ENCODE peak calls at places on chromosomes 2 and 18, in ten cellular contexts. A, S, C, Y, I, P, R, W, L and O are unnamed samples.

GRCh38 chr2:27003857-27004256 is 28.9 kb upstream of the TMEM214 start:
- DNase-seq in P (no peak), R (no peak), I (peak), C (no peak), L (no peak), S (peak), W (no peak), A (no peak), Y (no peak), O (no peak)

GRCh38 chr2:96082211-96083063 is 33.9 kb downstream of the ADRA2B start:
- DNase-seq in I (no peak), L (no peak), Y (no peak), W (no peak), C (no peak), A (no peak), P (no peak), S (no peak), R (no peak), O (no peak)

GRCh38 chr18:57802166-57802868 is 798 bp downstream of the ATP8B1 start:
- DNase-seq in S (no peak), A (no peak), Y (no peak), C (no peak), L (no peak), I (no peak), W (peak), R (peak), P (no peak), O (no peak)

GRCh38 chr2:100903534-100904258 is 83.8 kb downstream of the NPAS2 start:
- DNase-seq in C (peak), W (no peak), A (no peak), S (no peak), P (no peak), L (no peak), R (no peak), I (no peak), Y (peak), O (no peak)

GRCh38 chr2:120397362-120397811 is 51.5 kb downstream of the INHBB start:
- DNase-seq in I (no peak), C (peak), R (no peak), Y (peak), L (no peak), P (peak), S (no peak), A (no peak), W (no peak), O (no peak)

GRCh38 chr2:222423632-222424280 is 587 bp upstream of the SGPP2 start:
- DNase-seq in Y (peak), S (peak), L (no peak), P (no peak), W (peak), I (no peak), A (no peak), C (no peak), R (no peak), O (no peak)

GRCh38 chr2:9950521-9951271 is 797 bp upstream of the GRHL1 start:
- DNase-seq in L (peak), W (peak), C (no peak), A (no peak), R (peak), P (peak), Y (peak), S (no peak), I (no peak), O (no peak)

GRCh38 chr2:5546176-5546575 is 146.0 kb upstream of the SOX11 start:
- DNase-seq in P (no peak), Y (no peak), S (no peak), A (no peak), I (no peak), C (no peak), L (no peak), R (no peak), W (no peak), O (no peak)

GRCh38 chr18:40121001-40121400 is 1834.0 kb upstream of the PIK3C3 start:
- DNase-seq in P (no peak), C (no peak), R (peak), L (no peak), Y (no peak), I (no peak), A (no peak), S (no peak), W (no peak), O (no peak)

GRCh38 chr2:47354013-47354816 is 48.7 kb upstream of the MSH2 start:
- DNase-seq in L (peak), P (no peak), A (no peak), R (no peak), S (peak), C (peak), W (no peak), Y (peak), I (peak), O (no peak)

GRCh38 chr2:170142502-170142901 is 35.4 kb upstream of the MYO3B start:
- DNase-seq in I (no peak), C (no peak), A (no peak), P (no peak), R (no peak), W (no peak), L (no peak), Y (no peak), S (no peak), O (no peak)

GRCh38 chr2:214180686-214181085 is 230.2 kb upstream of the VWC2L start:
- DNase-seq in C (no peak), L (no peak), R (no peak), W (no peak), A (no peak), S (no peak), P (no peak), I (no peak), Y (no peak), O (no peak)

GRCh38 chr18:73254564-73254963 is 386.8 kb upstream of the NETO1 start:
- DNase-seq in R (no peak), S (no peak), C (no peak), A (no peak), I (no peak), P (no peak), W (no peak), L (no peak), Y (no peak), O (no peak)

GRCh38 chr2:105102963-105103421 is 65.1 kb downstream of the MRPS9 start:
- DNase-seq in A (no peak), W (no peak), C (peak), Y (no peak), R (no peak), P (no peak), L (no peak), I (peak), S (peak), O (peak)

GRCh38 chr2:2646312-2647051 is 315.4 kb upstream of the MYT1L start:
- DNase-seq in C (no peak), A (no peak), L (no peak), I (no peak), S (no peak), W (no peak), R (no peak), Y (no peak), P (no peak), O (no peak)

GRCh38 chr2:222743263-222743865 is 71.9 kb downstream of the MOGAT1 start:
- DNase-seq in C (no peak), S (no peak), W (no peak), L (no peak), I (peak), P (no peak), A (no peak), Y (no peak), R (peak), O (no peak)

GRCh38 chr2:64081046-64081445 is 61.8 kb upstream of the VPS54 start:
- DNase-seq in S (no peak), Y (no peak), C (no peak), L (no peak), P (no peak), I (no peak), A (no peak), R (no peak), W (no peak), O (no peak)

GRCh38 chr18:62612246-62612645 is 89.4 kb downstream of the ZCCHC2 start:
- DNase-seq in A (no peak), S (no peak), R (no peak), Y (no peak), W (no peak), P (no peak), L (no peak), I (no peak), C (no peak), O (no peak)

GRCh38 chr2:236516708-236517107 is 52.9 kb upstream of the ACKR3 start:
- DNase-seq in W (no peak), I (no peak), A (no peak), C (no peak), L (no peak), S (no peak), Y (no peak), P (no peak), R (no peak), O (no peak)

GRCh38 chr2:129302106-129302505 is 677.4 kb upstream of the RAB6C start:
- DNase-seq in A (no peak), R (no peak), Y (no peak), S (no peak), P (no peak), L (no peak), I (no peak), C (no peak), W (no peak), O (no peak)

GRCh38 chr2:88227446-88227845 is 57.3 kb downstream of the THNSL2 start:
- DNase-seq in A (no peak), L (no peak), I (no peak), Y (no peak), S (no peak), C (no peak), P (no peak), W (no peak), R (no peak), O (no peak)

GRCh38 chr2:174617120-174617519 is 19.5 kb upstream of the WIPF1 start:
- DNase-seq in C (no peak), R (no peak), L (no peak), I (peak), S (peak), W (no peak), Y (no peak), P (peak), A (no peak), O (no peak)

GRCh38 chr18:42330296-42330695 is 375.3 kb downstream of the PIK3C3 start:
- DNase-seq in P (no peak), Y (no peak), A (no peak), S (peak), R (no peak), W (no peak), I (no peak), L (no peak), C (no peak), O (no peak)

GRCh38 chr18:24108621-24109020 is 30.2 kb upstream of the CABYR start:
- DNase-seq in I (no peak), W (no peak), P (no peak), R (no peak), Y (no peak), S (no peak), L (no peak), A (no peak), C (no peak), O (no peak)

GRCh38 chr2:86336350-86337234 is 834 bp downstream of the REEP1 start:
- DNase-seq in R (no peak), L (no peak), A (no peak), Y (peak), W (peak), S (no peak), I (no peak), P (peak), C (no peak), O (no peak)

GRCh38 chr2:220847587-220847986 is 724.5 kb downstream of the EPHA4 start:
- DNase-seq in I (peak), C (peak), A (peak), R (no peak), P (no peak), L (no peak), W (no peak), S (peak), Y (peak), O (peak)

GRCh38 chr18:28511421-28511821 is 334.5 kb upstream of the CDH2 start:
- DNase-seq in C (no peak), P (no peak), A (no peak), L (no peak), I (peak), Y (no peak), W (no peak), S (peak), R (no peak), O (no peak)

GRCh38 chr18:38575023-38575422 is 1009.4 kb upstream of the CELF4 start:
- DNase-seq in A (no peak), W (no peak), I (no peak), S (no peak), Y (no peak), C (no peak), P (no peak), R (no peak), L (no peak), O (no peak)

GRCh38 chr2:143611336-143611735 is 482.1 kb downstream of the ARHGAP15 start:
- DNase-seq in S (no peak), W (no peak), A (no peak), L (no peak), R (no peak), Y (no peak), I (no peak), C (no peak), P (no peak), O (no peak)

GRCh38 chr2:145277922-145278321 is 758.0 kb upstream of the ZEB2 start:
- DNase-seq in L (no peak), A (no peak), W (no peak), S (peak), Y (no peak), P (no peak), C (no peak), R (no peak), I (no peak), O (no peak)

GRCh38 chr18:46073474-46074331 is 1.6 kb upstream of the PSTPIP2 start:
- DNase-seq in S (peak), I (peak), Y (peak), P (no peak), A (peak), R (peak), C (peak), L (no peak), W (no peak), O (peak)

GRCh38 chr2:110657721-110658305 is 20.1 kb downstream of the BUB1 start:
- DNase-seq in Y (peak), I (no peak), L (no peak), P (no peak), R (no peak), A (no peak), W (no peak), S (no peak), C (no peak), O (no peak)

GRCh38 chr2:747774-748351 is 70.7 kb upstream of the TMEM18 start:
- DNase-seq in A (no peak), P (no peak), Y (no peak), C (no peak), S (no peak), R (no peak), I (no peak), L (no peak), W (no peak), O (no peak)

GRCh38 chr2:26696352-26696816 is 3.9 kb downstream of the KCNK3 start:
- DNase-seq in I (peak), S (peak), C (peak), L (no peak), Y (peak), W (no peak), P (no peak), A (peak), R (no peak), O (no peak)

GRCh38 chr2:12507295-12507694 is 209.4 kb upstream of the TRIB2 start:
- DNase-seq in R (no peak), Y (no peak), P (no peak), W (peak), L (no peak), I (peak), S (no peak), C (peak), A (no peak), O (peak)

GRCh38 chr18:6382968-6383367 is 31.7 kb downstream of the L3MBTL4 start:
- DNase-seq in I (no peak), Y (no peak), C (no peak), A (no peak), S (no peak), R (no peak), W (no peak), P (no peak), L (no peak), O (no peak)

GRCh38 chr18:59987102-59987501 is 87.3 kb downstream of the PMAIP1 start:
- DNase-seq in P (no peak), Y (no peak), C (no peak), I (no peak), S (no peak), A (no peak), R (no peak), L (no peak), W (no peak), O (no peak)

GRCh38 chr2:29014811-29015414 is 33.8 kb downstream of the TOGARAM2 start:
- DNase-seq in L (no peak), A (no peak), S (peak), Y (no peak), R (no peak), I (peak), P (no peak), W (peak), C (no peak), O (no peak)

GRCh38 chr2:41727152-41727551 is 320.7 kb upstream of the PKDCC start:
- DNase-seq in R (no peak), P (no peak), L (no peak), C (no peak), Y (no peak), A (no peak), W (no peak), S (no peak), I (no peak), O (no peak)

GRCh38 chr2:41727711-41728110 is 320.1 kb upstream of the PKDCC start:
- DNase-seq in R (no peak), C (no peak), P (no peak), I (no peak), Y (no peak), A (no peak), L (no peak), S (no peak), W (no peak), O (no peak)

GRCh38 chr2:41726364-41726763 is 321.5 kb upstream of the PKDCC start:
- DNase-seq in A (no peak), I (no peak), Y (no peak), C (no peak), S (no peak), L (no peak), W (no peak), R (no peak), P (no peak), O (no peak)

GRCh38 chr2:41729800-41730364 is 317.9 kb upstream of the PKDCC start:
- DNase-seq in R (no peak), Y (no peak), L (no peak), W (no peak), A (no peak), I (no peak), P (no peak), C (no peak), S (no peak), O (no peak)

GRCh38 chr2:41728757-41729338 is 319.0 kb upstream of the PKDCC start:
- DNase-seq in L (no peak), A (no peak), W (no peak), P (no peak), C (no peak), R (no peak), Y (no peak), I (no peak), S (no peak), O (no peak)
- TF ChIP-seq CTCF in L (no peak), A (no peak), W (no peak), P (no peak), C (no peak), R (no peak), Y (no peak), I (no peak), S (no peak), O (no peak)

GRCh38 chr2:30708491-30709290 is 98.6 kb downstream of the CAPN13 start:
- DNase-seq in L (no peak), P (peak), S (peak), Y (no peak), A (no peak), C (no peak), W (no peak), R (no peak), I (peak), O (no peak)
- TF ChIP-seq CTCF in L (peak), P (peak), S (peak), Y (peak), A (peak), C (peak), W (peak), R (peak), I (peak), O (peak)

DNA sequence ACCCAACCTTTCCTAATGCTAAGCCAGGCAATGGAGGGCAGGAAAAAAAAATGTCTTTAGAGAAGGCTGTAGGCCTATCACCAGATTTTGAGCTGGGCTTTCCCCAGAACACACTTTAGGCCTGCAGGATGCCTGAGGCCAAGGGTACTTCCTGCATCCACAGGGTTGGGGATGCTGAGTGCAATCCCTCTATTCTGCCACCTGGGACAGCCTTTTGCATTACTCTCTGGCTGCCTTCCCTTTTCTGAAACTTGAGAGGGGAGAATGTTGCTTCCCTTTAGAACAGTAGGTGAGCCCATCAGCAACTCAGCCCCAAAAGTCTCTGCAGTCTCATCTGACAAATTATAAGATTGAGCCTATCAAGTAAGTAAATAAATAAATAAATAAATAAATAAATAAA is 195.2 kb downstream of the SLC8A1 start:
- DNase-seq in A (no peak), W (no peak), Y (no peak), I (peak), L (no peak), P (no peak), S (no peak), R (peak), C (no peak), O (no peak)
- TF ChIP-seq CTCF in A (no peak), W (no peak), Y (no peak), I (peak), L (no peak), P (no peak), S (peak), R (no peak), C (peak), O (no peak)

DNA sequence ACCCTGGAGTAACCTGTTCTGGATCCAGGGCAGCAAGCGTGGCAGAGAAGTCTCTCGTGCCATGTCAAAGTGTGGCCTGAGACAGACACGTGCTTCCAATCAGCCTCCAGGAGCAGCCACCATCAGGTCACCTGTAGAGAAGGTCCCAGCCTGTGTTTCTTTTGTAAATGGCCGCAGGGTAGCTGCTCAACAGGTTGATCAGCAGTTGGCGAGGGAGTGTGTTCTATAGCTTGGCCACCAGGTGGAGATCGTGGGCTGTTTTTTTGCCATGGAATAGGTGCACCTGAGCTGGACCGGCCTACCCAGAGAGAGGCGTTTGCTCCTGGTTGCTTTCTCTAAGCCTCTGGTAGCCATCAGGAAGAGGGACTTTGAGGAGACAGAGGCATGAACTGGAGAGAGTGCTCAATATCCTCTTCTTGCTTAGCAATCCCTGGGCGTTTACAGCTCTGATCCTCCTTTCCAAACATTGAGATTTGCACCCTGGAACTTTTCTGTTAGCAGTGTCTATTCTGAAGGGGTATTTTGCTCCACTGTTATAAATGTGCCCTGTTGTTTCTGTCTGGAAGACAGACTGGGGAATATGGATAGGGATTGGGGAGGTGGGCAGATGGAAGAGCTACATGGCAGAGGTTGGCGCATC is 34.2 kb upstream of the EN1 start:
- DNase-seq in C (no peak), L (no peak), A (peak), R (peak), P (peak), S (peak), W (no peak), Y (peak), I (peak), O (no peak)
- TF ChIP-seq CTCF in C (peak), L (peak), A (peak), R (peak), P (peak), S (peak), W (peak), Y (peak), I (peak), O (peak)

GRCh38 chr2:234322766-234323465 is 174.0 kb downstream of the ARL4C start:
- DNase-seq in L (no peak), W (no peak), A (no peak), R (no peak), Y (no peak), P (no peak), S (no peak), C (no peak), I (no peak), O (no peak)
- TF ChIP-seq CTCF in L (no peak), W (no peak), A (no peak), R (no peak), Y (no peak), P (no peak), S (no peak), C (no peak), I (no peak), O (no peak)

GRCh38 chr2:205947621-205948495 is 138.1 kb downstream of the INO80D start:
- DNase-seq in R (peak), Y (peak), I (peak), S (peak), L (peak), C (peak), W (no peak), A (no peak), P (peak), O (peak)
- TF ChIP-seq CTCF in R (peak), Y (peak), I (peak), S (peak), L (peak), C (peak), W (peak), A (peak), P (peak), O (peak)